ENCODE peak calls at places on chromosomes 1 and 21, in four cellular contexts. D, O, A and W are unnamed samples.

GRCh38 chr1:159250817-159251216 is 46.1 kb downstream of the ACKR1 start:
- DNase-seq in A (no peak), O (no peak), D (no peak), W (no peak)

GRCh38 chr1:226938903-226939438 is 1.1 kb upstream of the COQ8A start:
- DNase-seq in O (no peak), D (no peak), A (no peak), W (no peak)

GRCh38 chr1:27872802-27873665 is 690 bp downstream of the THEMIS2 start:
- DNase-seq in O (no peak), A (no peak), D (no peak), W (no peak)

GRCh38 chr1:188817814-188818213 is 1659.8 kb downstream of the BRINP3 start:
- DNase-seq in D (no peak), O (no peak), A (no peak), W (no peak)

GRCh38 chr1:245606157-245606725 is 451.5 kb downstream of the KIF26B start:
- DNase-seq in O (no peak), A (no peak), D (no peak), W (no peak)

GRCh38 chr1:238681021-238681420 is 705.3 kb upstream of the CHRM3 start:
- DNase-seq in A (no peak), O (no peak), D (no peak), W (no peak)

GRCh38 chr1:110159160-110159559 is 8.9 kb downstream of the SLC6A17 start:
- DNase-seq in O (no peak), A (no peak), D (no peak), W (no peak)

GRCh38 chr1:92480813-92481597 is 5.7 kb downstream of the GFI1 start:
- DNase-seq in O (no peak), D (peak; percentile 37), A (no peak), W (no peak)

GRCh38 chr1:200139661-200140250 is 112.2 kb downstream of the NR5A2 start:
- DNase-seq in A (no peak), O (no peak), D (no peak), W (no peak)

GRCh38 chr1:74193908-74194307 is 4.1 kb downstream of the LRRIQ3 start:
- DNase-seq in O (peak; percentile 39), A (peak; percentile 14), D (no peak), W (peak; percentile 43)

GRCh38 chr1:22142315-22143064 is 407 bp downstream of the WNT4 start:
- DNase-seq in O (no peak), A (no peak), D (peak; percentile 56), W (no peak)

GRCh38 chr21:45843426-45843825 is 138.1 kb upstream of the COL6A1 start:
- DNase-seq in O (no peak), D (no peak), A (no peak), W (no peak)

GRCh38 chr1:163082971-163083370 is 13.8 kb downstream of the RGS4 start:
- DNase-seq in O (peak; percentile 67), D (no peak), A (peak; percentile 37), W (no peak)

GRCh38 chr1:216310776-216311175 is 112.5 kb downstream of the USH2A start:
- DNase-seq in D (no peak), A (no peak), O (no peak), W (peak; percentile 58)

GRCh38 chr21:16419188-16419874 is 689.5 kb downstream of the USP25 start:
- DNase-seq in D (no peak), A (peak; percentile 90), O (peak; percentile 86), W (peak; percentile 68)

GRCh38 chr21:38914071-38914491 is 108.4 kb downstream of the ETS2 start:
- DNase-seq in A (no peak), D (no peak), O (no peak), W (no peak)

GRCh38 chr1:179353546-179353945 is 12.2 kb upstream of the AXDND1 start:
- DNase-seq in A (peak; percentile 64), O (peak; percentile 51), D (no peak), W (peak; percentile 35)

GRCh38 chr1:10799726-10800125 is 3.3 kb upstream of the CASZ1 start:
- DNase-seq in A (no peak), O (no peak), D (no peak), W (no peak)

GRCh38 chr1:205523891-205524793 is 19.7 kb downstream of the CDK18 start:
- DNase-seq in D (peak; percentile 88), A (peak; percentile 82), O (peak; percentile 82), W (peak; percentile 78)

GRCh38 chr1:176559474-176560390 is 96.8 kb downstream of the PAPPA2 start:
- DNase-seq in O (peak; percentile 54), D (no peak), A (peak; percentile 40), W (peak; percentile 33)

GRCh38 chr1:116693759-116694482 is 26.4 kb upstream of the IGSF3 start:
- DNase-seq in A (no peak), D (no peak), O (peak; percentile 56), W (peak; percentile 6)

GRCh38 chr1:32321712-32322291 is 14.2 kb downstream of the MARCKSL1 start:
- DNase-seq in D (peak; percentile 80), A (no peak), O (no peak), W (no peak)

GRCh38 chr1:221240652-221241051 is 361.4 kb downstream of the HLX start:
- DNase-seq in O (no peak), D (no peak), A (no peak), W (no peak)

GRCh38 chr1:218377143-218377660 is 32.1 kb downstream of the TGFB2 start:
- DNase-seq in O (no peak), A (no peak), D (no peak), W (no peak)

GRCh38 chr1:94321662-94322061 is 84.3 kb upstream of the ARHGAP29 start:
- DNase-seq in O (no peak), A (no peak), D (no peak), W (no peak)

GRCh38 chr1:226646026-226646869 is 92.8 kb downstream of the ITPKB start:
- DNase-seq in D (peak; percentile 24), A (peak; percentile 26), O (peak; percentile 42), W (no peak)

GRCh38 chr1:52892424-52892823 is 29.1 kb downstream of the ECHDC2 start:
- DNase-seq in O (no peak), D (no peak), A (no peak), W (no peak)

GRCh38 chr1:172928412-172928811 is 122.3 kb downstream of the TNFSF18 start:
- DNase-seq in D (no peak), A (no peak), O (no peak), W (no peak)

GRCh38 chr21:14712121-14712520 is 166.0 kb upstream of the SAMSN1 start:
- DNase-seq in O (no peak), D (no peak), A (no peak), W (no peak)

GRCh38 chr1:246417152-246417812 is 89.8 kb downstream of the SMYD3 start:
- DNase-seq in O (no peak), A (no peak), D (no peak), W (no peak)

GRCh38 chr1:69081671-69082070 is 486.1 kb upstream of the LRRC7 start:
- DNase-seq in D (no peak), A (no peak), O (no peak), W (no peak)

GRCh38 chr1:154329152-154329521 is 3.8 kb downstream of the ATP8B2 start:
- DNase-seq in O (no peak), A (no peak), D (peak; percentile 21), W (no peak)

GRCh38 chr1:156249593-156249992 is 1.7 kb upstream of the PAQR6 start:
- DNase-seq in A (no peak), O (no peak), D (no peak), W (no peak)

GRCh38 chr1:41232305-41232704 is 9.8 kb downstream of the SCMH1 start:
- DNase-seq in A (no peak), O (no peak), D (no peak), W (no peak)

GRCh38 chr1:242813490-242814091 is 289.1 kb upstream of the PLD5 start:
- DNase-seq in A (no peak), D (no peak), O (no peak), W (no peak)

GRCh38 chr1:208652300-208653160 is 408.3 kb upstream of the PLXNA2 start:
- DNase-seq in O (peak; percentile 45), D (peak; percentile 40), A (peak; percentile 34), W (peak; percentile 61)

GRCh38 chr1:109484519-109484975 is 842 bp downstream of the ATXN7L2 start:
- DNase-seq in A (no peak), D (no peak), O (peak; percentile 32), W (no peak)

GRCh38 chr1:41862411-41863221 is 56.1 kb downstream of the HIVEP3 start:
- DNase-seq in O (no peak), D (no peak), A (no peak), W (no peak)

GRCh38 chr1:150388241-150388640 is 24.3 kb downstream of the RPRD2 start:
- DNase-seq in O (no peak), D (no peak), A (no peak), W (no peak)
- H3K4me1 ChIP-seq in O (no peaks in the 10 kb centered on the region), D (peaks cover 22% of the 10 kb centered on the region), A (no peaks in the 10 kb centered on the region), W (no peaks in the 10 kb centered on the region)

GRCh38 chr1:38586993-38587646 is 272.5 kb downstream of the RRAGC start:
- DNase-seq in D (peak; percentile 50), A (peak; percentile 34), O (no peak), W (peak; percentile 60)
- H3K4me1 ChIP-seq in D (no peaks in the 10 kb centered on the region), A (no peaks in the 10 kb centered on the region), O (no peaks in the 10 kb centered on the region), W (no peaks in the 10 kb centered on the region)

GRCh38 chr1:23420778-23421177 is 3.8 kb downstream of the TCEA3 start:
- DNase-seq in D (no peak), O (no peak), A (no peak), W (no peak)
- H3K4me1 ChIP-seq in D (peaks cover 26% of the 10 kb centered on the region), O (no peaks in the 10 kb centered on the region), A (no peaks in the 10 kb centered on the region), W (peaks cover 36% of the 10 kb centered on the region)

DNA sequence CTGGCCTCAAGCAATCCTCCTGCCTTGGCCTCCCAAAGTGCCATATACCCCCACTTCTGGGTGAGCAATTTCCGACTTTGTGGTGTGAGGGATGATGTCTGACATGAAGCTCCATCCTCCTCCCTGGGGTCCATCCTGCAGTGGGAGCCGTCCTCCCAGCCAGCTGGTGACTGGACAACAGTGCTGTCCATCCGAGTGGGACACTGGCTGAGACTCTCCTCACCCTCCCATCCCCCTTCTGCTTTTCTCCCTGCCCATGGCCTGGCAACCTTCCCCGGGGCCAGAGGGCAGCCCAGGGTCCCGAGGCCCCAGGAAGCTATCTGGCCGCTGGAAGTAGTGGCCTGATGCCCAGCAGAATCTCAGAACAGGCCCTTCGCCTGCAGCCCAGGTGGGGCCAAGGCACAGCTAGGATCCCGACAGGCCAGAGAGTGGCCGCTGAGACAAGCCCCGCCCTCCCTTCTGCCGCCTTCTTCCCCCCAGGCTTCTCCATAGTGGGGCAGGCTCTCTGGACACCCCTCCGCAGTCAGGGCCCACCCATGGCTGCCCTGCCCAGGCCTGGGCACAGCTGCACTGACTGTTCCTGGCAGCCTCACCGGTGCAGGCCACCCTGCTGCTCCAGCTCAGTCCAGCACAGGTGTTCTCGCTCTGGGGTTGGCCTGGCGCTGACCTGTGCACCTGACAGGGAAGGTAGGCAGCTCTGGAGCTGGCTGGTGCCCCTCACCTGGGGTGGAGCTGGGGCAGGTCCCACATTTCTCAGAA is 8.4 kb upstream of the FAAP20 start:
- DNase-seq in O (no peak), D (peak; percentile 48), A (no peak), W (no peak)
- H3K4me1 ChIP-seq in O (no peaks in the 10 kb centered on the region), D (peaks cover 42% of the 10 kb centered on the region), A (peaks cover 10% of the 10 kb centered on the region), W (peaks cover 42% of the 10 kb centered on the region)

GRCh38 chr1:101245575-101245927 is 8.7 kb downstream of the S1PR1 start:
- DNase-seq in D (no peak), A (no peak), O (no peak), W (no peak)
- H3K4me1 ChIP-seq in D (no peaks in the 10 kb centered on the region), A (no peaks in the 10 kb centered on the region), O (no peaks in the 10 kb centered on the region), W (no peaks in the 10 kb centered on the region)

GRCh38 chr1:89900791-89901708 is 80.2 kb downstream of the LRRC8D start:
- DNase-seq in D (no peak), A (no peak), O (no peak), W (no peak)
- H3K4me1 ChIP-seq in D (peaks cover 3% of the 10 kb centered on the region), A (no peaks in the 10 kb centered on the region), O (peaks cover 2% of the 10 kb centered on the region), W (peaks cover 13% of the 10 kb centered on the region)

GRCh38 chr1:43766086-43766784 is 58.9 kb downstream of the ST3GAL3 start:
- DNase-seq in A (no peak), O (no peak), D (no peak), W (no peak)
- H3K4me1 ChIP-seq in A (no peaks in the 10 kb centered on the region), O (peaks cover 3% of the 10 kb centered on the region), D (no peaks in the 10 kb centered on the region), W (peaks cover 6% of the 10 kb centered on the region)